ENCODE peak calls at places on chromosomes 12 and 14, in seven cellular contexts. Z is AG04450; R is NCI-H510A treated with DMSO at 0.1 percent for 48 hours; M is amniotic epithelial cell; Q is fibroblast of lung; S is GDM1; B is activated CD4-positive, alpha-beta T cell treated with anti-CD3 and anti-CD28 coated beads for 36 hours. I is an unnamed sample.

GRCh38 chr12:25979563-25979962 is 21.1 kb downstream of the RASSF8 start:
- DNase-seq in Z (no peak), R (no peak), M (no peak), Q (no peak), S (no peak), B (no peak), I (no peak)

GRCh38 chr14:100341301-100342031 is 18.3 kb downstream of the SLC25A47 start:
- DNase-seq in Z (peak; percentile 55), R (peak; percentile 41), M (peak; percentile 75), Q (peak; percentile 66), S (peak; percentile 46), B (peak; percentile 61), I (peak; percentile 34)

GRCh38 chr12:118999107-118999506 is 17.8 kb downstream of the SRRM4 start:
- DNase-seq in Z (no peak), R (no peak), M (no peak), Q (no peak), S (no peak), B (no peak), I (no peak)

GRCh38 chr14:68790656-68791077 is 2.2 kb downstream of the ZFP36L1 start:
- DNase-seq in Z (no peak), R (no peak), M (no peak), Q (no peak), S (no peak), B (peak; percentile 88), I (no peak)

GRCh38 chr14:100648474-100649172 is 61.4 kb upstream of the BEGAIN start:
- DNase-seq in Z (no peak), R (no peak), M (no peak), Q (no peak), S (no peak), B (no peak), I (no peak)

GRCh38 chr12:93521225-93521854 is 51.1 kb upstream of the SOCS2 start:
- DNase-seq in Z (no peak), R (no peak), M (no peak), Q (peak; percentile 58), S (no peak), B (no peak), I (no peak)

GRCh38 chr14:61101803-61102548 is 120.9 kb downstream of the SLC38A6 start:
- DNase-seq in Z (no peak), R (no peak), M (peak; percentile 71), Q (peak; percentile 66), S (no peak), B (no peak), I (no peak)

GRCh38 chr14:36383674-36384421 is 63.4 kb upstream of the MBIP start:
- DNase-seq in Z (no peak), R (no peak), M (no peak), Q (no peak), S (no peak), B (no peak), I (no peak)

GRCh38 chr14:105911006-105911847 is 384.8 kb downstream of the TMEM121 start:
- DNase-seq in Z (no peak), R (no peak), M (no peak), Q (no peak), S (no peak), B (no peak), I (no peak)

GRCh38 chr12:116784238-116784612 is 46.1 kb downstream of the RNFT2 start:
- DNase-seq in Z (no peak), R (no peak), M (no peak), Q (no peak), S (no peak), B (no peak), I (no peak)

GRCh38 chr12:7374423-7375144 is 69.4 kb downstream of the CD163L1 start:
- DNase-seq in Z (no peak), R (no peak), M (no peak), Q (peak; percentile 14), S (peak; percentile 9), B (peak; percentile 59), I (no peak)

GRCh38 chr14:60304509-60304908 is 55.5 kb downstream of the PPM1A start:
- DNase-seq in Z (no peak), R (no peak), M (no peak), Q (no peak), S (no peak), B (no peak), I (no peak)

GRCh38 chr14:106268013-106268727 is 741.8 kb downstream of the TMEM121 start:
- DNase-seq in Z (no peak), R (peak; percentile 5), M (no peak), Q (no peak), S (peak; percentile 86), B (peak; percentile 94), I (no peak)

GRCh38 chr14:37343307-37344094 is 145.8 kb downstream of the MIPOL1 start:
- DNase-seq in Z (peak; percentile 11), R (no peak), M (no peak), Q (peak; percentile 69), S (no peak), B (no peak), I (peak; percentile 12)

I was measured in AG09319.